ENCODE peak calls at places on chromosome 1, in six cellular contexts. X is sigmoid colon, Q is ovary, R is heart left ventricle, G is tibial nerve, Z is prostate gland. A is an unnamed sample. For H3K4me1, the result is how much of the 10 kb centered on the place peaks cover.

GRCh38 chr1:35807614-35808375 is at the start of gene AGO4:
- DNase-seq in X (peak), Q (peak), R (peak), G (peak), Z (peak), A (peak)

GRCh38 chr1:88946845-88947244 is 45.6 kb downstream of the KYAT3 start:
- DNase-seq in X (no peak), Q (no peak), R (no peak), G (no peak), Z (no peak), A (no peak)

GRCh38 chr1:224182866-224183590 is at the start of gene DEGS1:
- DNase-seq in X (peak), Q (peak), R (peak), G (peak), Z (peak), A (peak)

GRCh38 chr1:205670143-205670431 is 10.2 kb downstream of the SLC45A3 start:
- DNase-seq in X (no peak), Q (no peak), R (no peak), G (no peak), Z (no peak), A (no peak)

GRCh38 chr1:72051538-72051937 is 230.8 kb downstream of the NEGR1 start:
- DNase-seq in X (no peak), Q (no peak), R (no peak), G (no peak), Z (no peak), A (no peak)

GRCh38 chr1:1020415-1021009 is 592 bp downstream of the AGRN start:
- DNase-seq in X (no peak), Q (no peak), R (no peak), G (no peak), Z (no peak), A (no peak)

GRCh38 chr1:77273891-77274290 is 7.9 kb upstream of the AK5 start:
- DNase-seq in X (no peak), Q (no peak), R (no peak), G (no peak), Z (no peak), A (no peak)

GRCh38 chr1:109112652-109113285 is 1.1 kb upstream of the ELAPOR1 start:
- DNase-seq in X (peak), Q (peak), R (peak), G (peak), Z (peak), A (peak)

GRCh38 chr1:51768971-51769601 is 109.4 kb downstream of the NRDC start:
- DNase-seq in X (no peak), Q (no peak), R (no peak), G (no peak), Z (peak), A (peak)

GRCh38 chr1:906532-907420 is 16.9 kb upstream of the SAMD11 start:
- DNase-seq in X (peak), Q (peak), R (peak), G (no peak), Z (peak), A (peak)

GRCh38 chr1:214224605-214225354 is 56.2 kb upstream of the SMYD2 start:
- DNase-seq in X (no peak), Q (no peak), R (peak), G (no peak), Z (no peak), A (no peak)

GRCh38 chr1:219542828-219543518 is 69.9 kb downstream of the ZC3H11B start:
- DNase-seq in X (no peak), Q (no peak), R (no peak), G (no peak), Z (no peak), A (no peak)

GRCh38 chr1:76942549-76942948 is 75.3 kb downstream of the ST6GALNAC5 start:
- DNase-seq in X (no peak), Q (no peak), R (no peak), G (no peak), Z (no peak), A (no peak)

GRCh38 chr1:29398431-29398830 is 162.1 kb downstream of the PTPRU start:
- DNase-seq in X (no peak), Q (no peak), R (no peak), G (no peak), Z (no peak), A (no peak)

GRCh38 chr1:8169364-8170058 is 143.4 kb upstream of the ERRFI1 start:
- DNase-seq in X (peak), Q (peak), R (peak), G (peak), Z (peak), A (peak)

GRCh38 chr1:167737169-167737568 is 15.4 kb downstream of the MPZL1 start:
- DNase-seq in X (no peak), Q (no peak), R (no peak), G (no peak), Z (no peak), A (no peak)

GRCh38 chr1:157167437-157167836 is 29.2 kb upstream of the ETV3 start:
- DNase-seq in X (no peak), Q (no peak), R (no peak), G (no peak), Z (no peak), A (no peak)

GRCh38 chr1:157163273-157164127 is 25.3 kb upstream of the ETV3 start:
- DNase-seq in X (peak), Q (peak), R (peak), G (peak), Z (peak), A (peak)

GRCh38 chr1:157168015-157168414 is 29.8 kb upstream of the ETV3 start:
- DNase-seq in X (no peak), Q (no peak), R (no peak), G (no peak), Z (no peak), A (no peak)

GRCh38 chr1:157162345-157162744 is 24.1 kb upstream of the ETV3 start:
- DNase-seq in X (no peak), Q (no peak), R (no peak), G (no peak), Z (no peak), A (no peak)

DNA sequence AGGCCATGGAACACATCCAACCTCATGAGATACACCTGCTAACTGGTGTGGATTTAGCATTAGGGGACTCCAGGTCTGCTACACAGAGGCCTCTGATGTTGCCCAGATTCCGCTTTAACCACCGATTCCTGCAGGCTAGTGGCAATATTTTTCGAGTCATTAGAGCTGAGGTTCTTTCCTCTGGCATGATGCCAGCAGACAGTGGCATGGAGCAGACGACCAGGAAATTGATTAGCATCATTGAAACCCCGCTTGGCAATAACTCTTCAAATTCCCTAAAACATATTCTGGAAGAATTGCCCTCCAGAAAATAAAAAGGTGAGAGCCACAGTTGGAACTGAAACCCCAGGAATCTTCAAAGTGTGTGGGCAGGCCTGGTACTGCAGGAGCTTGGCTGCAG is 28.4 kb upstream of the ETV3 start:
- DNase-seq in X (no peak), Q (no peak), R (no peak), G (no peak), Z (no peak), A (peak)
- TF ChIP-seq CTCF in X (no peak), Q (no peak), R (no peak), G (no peak), Z (no peak), A (no peak)

GRCh38 chr1:23341829-23342697 is 2.0 kb downstream of the HNRNPR start:
- DNase-seq in X (no peak), Q (no peak), R (no peak), G (no peak), Z (no peak), A (no peak)

GRCh38 chr1:23343246-23344110 is 606 bp downstream of the HNRNPR start:
- DNase-seq in X (peak), Q (no peak), R (no peak), G (peak), Z (no peak), A (no peak)

DNA sequence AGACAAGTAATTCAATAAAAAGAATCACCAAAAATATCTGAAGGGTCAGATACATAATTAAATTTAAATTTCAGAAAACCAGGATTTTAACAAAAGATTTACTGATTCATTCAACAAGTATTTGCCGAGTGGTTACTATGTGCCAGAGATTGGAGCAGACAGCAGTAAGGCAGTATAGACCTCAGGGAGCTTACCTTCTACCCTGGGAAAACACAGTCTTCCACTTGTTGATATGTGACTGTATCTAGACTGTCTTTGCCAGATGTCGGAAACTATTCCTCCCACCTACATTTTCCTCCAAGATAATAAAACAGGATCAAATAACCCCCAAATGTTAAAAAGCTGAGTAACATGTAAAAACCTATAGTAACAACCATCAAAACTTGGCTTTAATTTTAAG is 6.2 kb downstream of the HNRNPR start:
- DNase-seq in X (no peak), Q (no peak), R (no peak), G (no peak), Z (no peak), A (no peak)
- H3K4me1 ChIP-seq in X (half or more), Q (under half), R (under half), G (under half), Z (under half), A (under half)

DNA sequence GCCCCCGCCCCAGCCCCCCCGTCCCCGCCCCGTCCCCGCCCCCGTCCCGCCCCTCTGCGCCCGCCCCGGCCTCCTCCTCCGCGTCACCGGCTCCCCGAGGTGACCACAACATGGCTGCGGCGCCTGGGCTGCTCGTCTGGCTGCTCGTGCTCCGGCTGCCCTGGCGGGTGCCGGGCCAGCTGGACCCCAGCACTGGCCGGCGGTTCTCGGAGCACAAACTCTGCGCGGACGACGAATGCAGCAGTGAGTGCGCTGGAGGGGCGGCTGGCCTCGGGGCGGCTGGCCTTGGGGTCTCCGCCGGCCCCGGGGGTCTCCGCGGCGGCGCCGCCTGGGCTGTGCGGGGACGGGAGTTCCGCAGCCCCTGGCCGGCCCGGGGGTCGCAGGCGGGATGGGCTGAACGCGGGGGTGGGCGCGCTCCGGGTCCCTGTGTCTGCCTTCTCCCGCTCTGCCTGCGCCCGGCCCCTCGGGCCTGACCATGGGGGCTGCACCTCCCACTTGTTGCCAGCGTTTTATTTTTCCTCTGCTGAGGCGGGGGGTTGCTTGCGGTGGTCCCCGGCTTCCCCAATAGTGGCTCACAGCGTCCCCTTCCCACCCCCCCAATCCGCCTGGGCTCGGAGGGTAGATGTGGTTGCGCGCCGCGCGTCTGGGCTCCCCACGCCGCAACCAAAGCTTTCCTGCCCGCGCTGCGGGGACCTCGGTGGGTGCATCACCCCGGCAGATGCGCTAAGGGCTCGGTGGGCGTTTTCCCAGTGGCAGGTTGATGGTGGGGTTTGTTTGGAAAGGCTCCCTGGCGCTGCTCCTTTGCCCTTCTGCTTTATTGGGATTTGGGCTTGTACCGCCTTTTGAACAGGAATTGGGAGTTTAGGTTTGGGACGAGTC is at the start of gene MIA3:
- DNase-seq in X (peak), Q (peak), R (peak), G (peak), Z (peak), A (peak)
- TF ChIP-seq POLR2A in X (no peak), Q (peak), R (no peak), G (peak), Z (peak), A (peak)

GRCh38 chr1:15953294-15953771 is 22.6 kb downstream of the ZBTB17 start:
- DNase-seq in X (no peak), Q (no peak), R (no peak), G (no peak), Z (no peak), A (no peak)
- TF ChIP-seq CTCF in X (no peak), Q (no peak), R (no peak), G (no peak), Z (no peak), A (no peak)

GRCh38 chr1:21766210-21766609 is 16.7 kb downstream of the USP48 start:
- DNase-seq in X (no peak), Q (no peak), R (no peak), G (no peak), Z (no peak), A (no peak)
- H3K4me1 ChIP-seq in X (under half), Q (under half), R (under half), G (under half), Z (under half), A (under half)

DNA sequence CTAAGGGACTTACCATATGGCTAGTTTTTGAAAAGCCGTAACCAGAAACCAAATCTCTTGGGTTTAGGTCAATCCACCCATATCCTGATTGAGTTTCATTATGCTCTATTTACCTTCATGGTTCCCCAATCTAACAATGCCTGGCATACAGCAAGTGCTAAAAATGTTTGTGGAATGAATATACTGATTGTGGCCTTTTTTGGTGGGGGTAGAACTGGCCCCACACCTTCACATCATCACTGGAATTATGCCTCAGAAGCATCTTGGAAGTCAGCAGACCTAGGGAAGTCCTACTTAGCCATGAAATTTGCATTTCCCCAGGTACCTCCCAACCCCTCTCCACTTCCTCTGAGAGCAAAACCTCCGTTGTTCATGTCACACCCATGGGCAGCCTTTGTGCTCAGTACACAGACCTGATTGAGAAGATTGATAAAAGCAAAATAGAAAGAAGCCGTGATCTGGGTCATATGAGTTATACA is 17.8 kb upstream of the SLAMF1 start:
- DNase-seq in X (no peak), Q (no peak), R (no peak), G (no peak), Z (no peak), A (peak)
- TF ChIP-seq POLR2A in X (no peak), Q (no peak), R (no peak), G (no peak), Z (no peak), A (no peak)

DNA sequence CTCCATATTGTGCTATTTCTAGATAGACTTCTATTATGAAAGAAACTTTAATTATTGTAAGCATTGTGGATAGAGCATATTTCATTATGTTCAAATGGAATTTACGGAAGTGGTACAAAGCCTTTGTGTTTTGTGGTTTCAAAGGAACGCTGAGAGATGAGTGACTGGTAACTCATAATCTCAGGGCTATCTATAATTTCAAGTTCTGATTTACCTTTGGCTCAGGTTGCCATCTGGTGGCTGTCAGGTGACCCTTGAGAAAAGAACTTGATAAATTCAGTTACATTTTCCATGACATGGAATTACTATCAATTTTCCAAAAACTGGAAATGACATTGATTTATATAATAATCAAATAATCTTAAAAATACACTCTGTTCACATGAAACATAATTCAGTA is 12.2 kb downstream of the NTNG1 start:
- DNase-seq in X (no peak), Q (no peak), R (no peak), G (no peak), Z (no peak), A (no peak)
- TF ChIP-seq CTCF in X (no peak), Q (no peak), R (no peak), G (no peak), Z (no peak), A (no peak)

A was measured in Peyer's patch.